ENCODE peak calls at places on chromosome 5, in ten cellular contexts. Q is progenitor cell of endocrine pancreas, G is right cardiac atrium, L is left ventricle myocardium superior, H is NAMALWA, D is left ventricle myocardium inferior, P is SW480, S is LoVo, Z is mucosa of descending colon, J is foreskin fibroblast. U is an unnamed sample.

GRCh38 chr5:19987594-19988345 is at the start of gene CDH18:
- DNase-seq in Q (peak; percentile 42), G (peak; percentile 43), L (peak; percentile 56), H (no peak), D (peak; percentile 22), P (peak; percentile 36), S (no peak), Z (peak; percentile 27), J (peak; percentile 13), U (no peak)

GRCh38 chr5:150137168-150137957 is 18.3 kb downstream of the PDGFRB start:
- DNase-seq in Q (no peak), G (peak; percentile 65), L (no peak), H (no peak), D (no peak), P (no peak), S (no peak), Z (no peak), J (no peak), U (no peak)

GRCh38 chr5:82364497-82364896 is 86.3 kb upstream of the RPS23 start:
- DNase-seq in Q (no peak), G (no peak), L (no peak), H (no peak), D (no peak), P (no peak), S (no peak), Z (no peak), J (peak; percentile 50), U (no peak)

GRCh38 chr5:67730917-67731474 is 484.6 kb upstream of the PIK3R1 start:
- DNase-seq in Q (no peak), G (no peak), L (no peak), H (no peak), D (no peak), P (no peak), S (no peak), Z (no peak), J (no peak), U (no peak)

GRCh38 chr5:172735141-172735831 is 35.7 kb downstream of the DUSP1 start:
- DNase-seq in Q (no peak), G (no peak), L (no peak), H (no peak), D (no peak), P (no peak), S (no peak), Z (no peak), J (no peak), U (no peak)

GRCh38 chr5:115377468-115378217 is 81.2 kb upstream of the CCDC112 start:
- DNase-seq in Q (no peak), G (no peak), L (no peak), H (no peak), D (no peak), P (peak; percentile 54), S (peak; percentile 56), Z (no peak), J (peak; percentile 81), U (no peak)

GRCh38 chr5:155729684-155730059 is 597.3 kb upstream of the SGCD start:
- DNase-seq in Q (no peak), G (peak; percentile 85), L (peak; percentile 86), H (no peak), D (peak; percentile 77), P (no peak), S (no peak), Z (no peak), J (no peak), U (no peak)

GRCh38 chr5:137310051-137310730 is 188.9 kb downstream of the SPOCK1 start:
- DNase-seq in Q (no peak), G (no peak), L (no peak), H (no peak), D (no peak), P (peak; percentile 67), S (peak; percentile 46), Z (no peak), J (peak; percentile 86), U (no peak)

GRCh38 chr5:151822141-151822540 is 50.4 kb downstream of the G3BP1 start:
- DNase-seq in Q (no peak), G (no peak), L (no peak), H (no peak), D (no peak), P (no peak), S (no peak), Z (no peak), J (no peak), U (no peak)

GRCh38 chr5:149615976-149616375 is 34.7 kb downstream of the ARHGEF37 start:
- DNase-seq in Q (no peak), G (no peak), L (peak; percentile 74), H (no peak), D (peak; percentile 62), P (no peak), S (no peak), Z (no peak), J (no peak), U (no peak)

GRCh38 chr5:74179183-74179582 is 461.3 kb downstream of the ENC1 start:
- DNase-seq in Q (no peak), G (no peak), L (no peak), H (no peak), D (no peak), P (no peak), S (no peak), Z (no peak), J (peak; percentile 68), U (no peak)

GRCh38 chr5:111748304-111748763 is 8.7 kb downstream of the NREP start:
- DNase-seq in Q (no peak), G (no peak), L (no peak), H (no peak), D (no peak), P (peak; percentile 26), S (no peak), Z (no peak), J (peak; percentile 96), U (no peak)

GRCh38 chr5:18920966-18921365 is 1067.0 kb downstream of the CDH18 start:
- DNase-seq in Q (no peak), G (no peak), L (no peak), H (no peak), D (no peak), P (no peak), S (no peak), Z (no peak), J (no peak), U (no peak)

GRCh38 chr5:5061836-5062235 is 78.3 kb upstream of the ADAMTS16 start:
- DNase-seq in Q (no peak), G (no peak), L (no peak), H (no peak), D (no peak), P (no peak), S (no peak), Z (no peak), J (no peak), U (no peak)

GRCh38 chr5:107874810-107875209 is 204.1 kb upstream of the EFNA5 start:
- DNase-seq in Q (no peak), G (no peak), L (no peak), H (no peak), D (no peak), P (no peak), S (no peak), Z (no peak), J (peak; percentile 57), U (no peak)

GRCh38 chr5:123559434-123559775 is 47.4 kb downstream of the CSNK1G3 start:
- DNase-seq in Q (no peak), G (no peak), L (no peak), H (no peak), D (no peak), P (no peak), S (no peak), Z (no peak), J (no peak), U (no peak)

GRCh38 chr5:119743927-119744326 is 114.6 kb downstream of the FAM170A start:
- DNase-seq in Q (no peak), G (no peak), L (no peak), H (peak; percentile 79), D (no peak), P (peak; percentile 37), S (peak; percentile 46), Z (no peak), J (no peak), U (no peak)

GRCh38 chr5:115816226-115817042 is at the start of gene CDO1:
- DNase-seq in Q (peak; percentile 46), G (peak; percentile 86), L (peak; percentile 72), H (no peak), D (peak; percentile 58), P (no peak), S (no peak), Z (peak; percentile 54), J (peak; percentile 49), U (no peak)

GRCh38 chr5:113164016-113164415 is 187.4 kb downstream of the DCP2 start:
- DNase-seq in Q (no peak), G (no peak), L (no peak), H (no peak), D (no peak), P (peak; percentile 49), S (no peak), Z (no peak), J (no peak), U (no peak)

GRCh38 chr5:90558344-90559192 is at the start of gene ADGRV1:
- DNase-seq in Q (peak; percentile 91), G (peak; percentile 55), L (peak; percentile 44), H (no peak), D (peak; percentile 16), P (peak; percentile 97), S (peak; percentile 82), Z (peak; percentile 91), J (peak; percentile 61), U (no peak)

GRCh38 chr5:6215891-6216290 is 162.5 kb downstream of the MED10 start:
- DNase-seq in Q (no peak), G (no peak), L (no peak), H (no peak), D (no peak), P (no peak), S (no peak), Z (no peak), J (no peak), U (no peak)

GRCh38 chr5:120734033-120734432 is 269.9 kb downstream of the PRR16 start:
- DNase-seq in Q (no peak), G (no peak), L (peak; percentile 13), H (no peak), D (no peak), P (no peak), S (no peak), Z (no peak), J (peak; percentile 1), U (no peak)

GRCh38 chr5:56207537-56207936 is 25.6 kb downstream of the ANKRD55 start:
- DNase-seq in Q (no peak), G (no peak), L (no peak), H (no peak), D (no peak), P (no peak), S (no peak), Z (no peak), J (peak; percentile 33), U (no peak)

GRCh38 chr5:142145106-142145900 is 36.7 kb downstream of the NDFIP1 start:
- DNase-seq in Q (peak; percentile 24), G (no peak), L (no peak), H (peak; percentile 81), D (no peak), P (peak; percentile 70), S (peak; percentile 61), Z (no peak), J (peak; percentile 36), U (peak; percentile 52)

GRCh38 chr5:108669493-108669892 is 78.2 kb upstream of the FER start:
- DNase-seq in Q (no peak), G (no peak), L (no peak), H (no peak), D (no peak), P (no peak), S (no peak), Z (no peak), J (no peak), U (no peak)

GRCh38 chr5:54719384-54720306 is 202.1 kb downstream of the SNX18 start:
- DNase-seq in Q (no peak), G (peak; percentile 68), L (peak; percentile 74), H (no peak), D (peak; percentile 59), P (no peak), S (no peak), Z (no peak), J (peak; percentile 77), U (no peak)

GRCh38 chr5:103840600-103840999 is 278.0 kb upstream of the NUDT12 start:
- DNase-seq in Q (no peak), G (no peak), L (no peak), H (no peak), D (no peak), P (no peak), S (no peak), Z (no peak), J (peak; percentile 38), U (no peak)

GRCh38 chr5:150516011-150516410 is 8.1 kb downstream of the NDST1 start:
- DNase-seq in Q (no peak), G (peak; percentile 77), L (peak; percentile 67), H (no peak), D (peak; percentile 56), P (no peak), S (no peak), Z (peak; percentile 50), J (peak; percentile 46), U (no peak)